ENCODE peak calls at places on chromosome 3, in nine cellular contexts. W is fibroblast of villous mesenchyme, I is NCI-H345, Y is right cardiac atrium, T is left cardiac atrium, O is hepatocyte, P is SW 1271, F is stomach, G is occipital lobe. D is an unnamed sample.
A peak's percentile ranks its signal among the peaks of the same experiment; 100 is the strongest.

GRCh38 chr3:100999160-100999559 is 5.9 kb upstream of the ABI3BP start:
- DNase-seq in G (no peak), Y (no peak), O (no peak), P (no peak), F (no peak), W (no peak), T (no peak), I (no peak), D (no peak)

GRCh38 chr3:143600762-143601161 is 247.5 kb downstream of the SLC9A9 start:
- DNase-seq in T (no peak), G (no peak), Y (no peak), W (peak; percentile 65), F (no peak), I (no peak), P (no peak), O (no peak), D (no peak)

GRCh38 chr3:53161820-53162671 is 1.0 kb downstream of the PRKCD start:
- DNase-seq in O (peak; percentile 63), Y (peak; percentile 80), W (peak; percentile 24), F (no peak), P (no peak), G (no peak), I (no peak), T (no peak), D (peak; percentile 39)

GRCh38 chr3:140931016-140931454 is 10.6 kb upstream of the SLC25A36 start:
- DNase-seq in G (no peak), I (no peak), Y (no peak), P (no peak), O (no peak), W (no peak), F (no peak), T (no peak), D (no peak)

GRCh38 chr3:56702487-56703315 is 19.6 kb upstream of the TASOR start:
- DNase-seq in T (no peak), P (peak; percentile 57), Y (no peak), O (peak; percentile 86), I (peak; percentile 53), W (peak; percentile 86), F (peak; percentile 45), G (no peak), D (peak; percentile 14)

GRCh38 chr3:66495633-66496032 is 5.2 kb downstream of the LRIG1 start:
- DNase-seq in G (no peak), F (no peak), P (no peak), Y (no peak), T (no peak), I (no peak), W (no peak), O (no peak), D (no peak)

GRCh38 chr3:148953094-148953493 is 38.2 kb upstream of the GYG1 start:
- DNase-seq in W (no peak), O (no peak), P (no peak), G (no peak), F (no peak), T (no peak), I (no peak), Y (no peak), D (no peak)

GRCh38 chr3:3589715-3590130 is 209.5 kb upstream of the LRRN1 start:
- DNase-seq in I (no peak), G (no peak), W (no peak), P (no peak), F (no peak), O (no peak), T (no peak), Y (no peak), D (no peak)

GRCh38 chr3:70811880-70812279 is 499.4 kb upstream of the MDFIC2 start:
- DNase-seq in P (no peak), O (peak; percentile 15), Y (no peak), I (no peak), T (peak; percentile 24), G (no peak), W (peak; percentile 76), F (no peak), D (no peak)

GRCh38 chr3:123386477-123387040 is 62.3 kb downstream of the ADCY5 start:
- DNase-seq in G (no peak), T (no peak), F (no peak), O (no peak), P (no peak), W (peak; percentile 31), Y (no peak), I (no peak), D (no peak)

GRCh38 chr3:150278843-150279341 is 129.2 kb upstream of the TSC22D2 start:
- DNase-seq in I (no peak), T (no peak), W (peak; percentile 47), P (no peak), Y (no peak), O (peak; percentile 60), F (no peak), G (no peak), D (no peak)

GRCh38 chr3:72738752-72739520 is 109.3 kb downstream of the SHQ1 start:
- DNase-seq in W (peak; percentile 54), G (peak; percentile 35), F (peak; percentile 50), T (peak; percentile 51), Y (peak; percentile 72), O (peak; percentile 74), I (peak; percentile 69), P (peak; percentile 6), D (peak; percentile 74)

GRCh38 chr3:42336103-42336502 is 70.1 kb upstream of the CCK start:
- DNase-seq in W (no peak), F (no peak), O (no peak), G (no peak), Y (no peak), T (no peak), I (no peak), P (no peak), D (no peak)

GRCh38 chr3:56001991-56002390 is 466.3 kb downstream of the ERC2 start:
- DNase-seq in F (no peak), T (no peak), G (no peak), I (no peak), O (no peak), Y (no peak), P (no peak), W (no peak), D (no peak)

GRCh38 chr3:42214565-42215283 is 51.3 kb downstream of the CCK start:
- DNase-seq in G (no peak), F (no peak), T (no peak), P (peak; percentile 7), W (peak; percentile 37), Y (no peak), O (no peak), I (no peak), D (no peak)

GRCh38 chr3:168091299-168091852 is 4.3 kb downstream of the GOLIM4 start:
- DNase-seq in Y (no peak), O (no peak), F (no peak), G (no peak), P (no peak), W (no peak), T (no peak), I (no peak), D (no peak)

GRCh38 chr3:110069641-110070538 is 732.5 kb upstream of the DPPA4 start:
- DNase-seq in Y (no peak), G (no peak), F (no peak), T (no peak), O (peak; percentile 46), I (no peak), P (no peak), W (peak; percentile 33), D (no peak)

GRCh38 chr3:14796403-14797077 is 22.2 kb upstream of the FGD5 start:
- DNase-seq in Y (no peak), O (no peak), T (no peak), F (no peak), W (no peak), P (no peak), G (no peak), I (no peak), D (no peak)

GRCh38 chr3:184227481-184227935 is 1.9 kb upstream of the VWA5B2 start:
- DNase-seq in G (no peak), O (no peak), T (no peak), F (peak; percentile 36), P (peak; percentile 43), Y (no peak), W (peak; percentile 28), I (peak; percentile 57), D (peak; percentile 44)

GRCh38 chr3:110227987-110228386 is 843.6 kb upstream of the NECTIN3 start:
- DNase-seq in F (no peak), G (no peak), Y (no peak), W (peak; percentile 79), O (no peak), I (no peak), P (no peak), T (no peak), D (no peak)

D was measured in CD4-positive, alpha-beta T cell.